ENCODE peak calls at places on chromosome 22, in four cellular contexts. M, Z, B and A are unnamed samples.
A peak's percentile ranks its signal among the peaks of the same experiment; 100 is the strongest.

GRCh38 chr22:48734961-48735360 is 1092.7 kb downstream of the BRD1 start:
- DNase-seq in M (no peak), Z (no peak), B (peak; percentile 2), A (no peak)

GRCh38 chr22:24894998-24895397 is 51.5 kb downstream of the LHFPL7 start:
- DNase-seq in Z (peak; percentile 65), B (peak; percentile 89), M (peak; percentile 92), A (peak; percentile 84)

GRCh38 chr22:32823024-32823730 is 21.7 kb downstream of the TIMP3 start:
- DNase-seq in M (peak; percentile 55), B (no peak), Z (peak; percentile 48), A (no peak)

GRCh38 chr22:40932396-40932795 is 18.8 kb upstream of the RBX1 start:
- DNase-seq in M (no peak), Z (no peak), B (no peak), A (no peak)

GRCh38 chr22:44591146-44591790 is 93.2 kb upstream of the RTL6 start:
- DNase-seq in B (no peak), Z (no peak), M (no peak), A (no peak)

GRCh38 chr22:43749473-43749872 is 62.6 kb downstream of the EFCAB6 start:
- DNase-seq in B (no peak), Z (no peak), M (no peak), A (no peak)

GRCh38 chr22:19019679-19020032 is 83.6 kb upstream of the PRODH start:
- DNase-seq in M (no peak), Z (no peak), B (no peak), A (no peak)

GRCh38 chr22:46087816-46088277 is 62.5 kb upstream of the PPARA start:
- DNase-seq in Z (peak; percentile 94), B (peak; percentile 94), M (peak; percentile 43), A (peak; percentile 93)

GRCh38 chr22:47030143-47030641 is 267.7 kb downstream of the TBC1D22A start:
- DNase-seq in M (no peak), B (no peak), Z (peak; percentile 24), A (no peak)

GRCh38 chr22:38940985-38941384 is 16.4 kb upstream of the APOBEC3A start:
- DNase-seq in B (no peak), M (no peak), Z (peak; percentile 21), A (no peak)

GRCh38 chr22:38942702-38943101 is 14.7 kb upstream of the APOBEC3A start:
- DNase-seq in Z (no peak), M (no peak), B (no peak), A (no peak)

GRCh38 chr22:38943181-38943580 is 14.2 kb upstream of the APOBEC3A start:
- DNase-seq in B (no peak), M (no peak), Z (no peak), A (no peak)

GRCh38 chr22:38943882-38944281 is 13.5 kb upstream of the APOBEC3A start:
- DNase-seq in Z (no peak), M (no peak), B (no peak), A (no peak)

DNA sequence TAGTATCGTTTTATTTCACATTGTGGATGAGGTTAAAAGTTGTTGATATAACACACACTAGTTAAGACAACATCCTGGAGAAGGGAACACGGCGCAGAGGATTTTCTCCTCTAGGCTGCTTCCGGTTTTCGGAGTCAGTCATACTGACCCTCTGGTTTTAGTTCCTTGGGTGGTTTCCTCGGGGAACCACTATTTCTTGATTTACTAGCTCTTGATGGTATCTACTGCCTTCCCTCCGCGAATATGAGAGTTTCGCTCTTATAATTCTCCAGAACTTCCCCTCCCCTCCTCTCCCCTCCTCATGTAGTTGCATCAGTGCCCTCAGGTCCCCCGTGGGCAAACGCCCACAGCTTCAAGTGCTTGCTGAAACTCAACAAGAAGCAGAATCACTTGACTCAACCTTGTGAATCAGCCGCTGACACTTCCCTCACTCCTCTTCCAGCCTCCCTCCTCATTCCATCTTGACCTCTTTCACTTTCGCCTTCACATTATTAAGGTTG is 15.9 kb upstream of the APOBEC3A start:
- DNase-seq in M (no peak), Z (peak; percentile 11), B (no peak), A (no peak)
- H3K4me1 ChIP-seq in M (no peaks in the 10 kb centered on the region), Z (no peaks in the 10 kb centered on the region), B (no peaks in the 10 kb centered on the region), A (no peaks in the 10 kb centered on the region)

GRCh38 chr22:42700355-42700754 is 20.3 kb downstream of the A4GALT start:
- DNase-seq in Z (no peak), M (no peak), B (no peak), A (no peak)

GRCh38 chr22:42699281-42699681 is 21.4 kb downstream of the A4GALT start:
- DNase-seq in M (no peak), Z (no peak), B (peak; percentile 74), A (no peak)

GRCh38 chr22:42701694-42702093 is 19.0 kb downstream of the A4GALT start:
- DNase-seq in Z (no peak), B (peak; percentile 40), M (no peak), A (no peak)

GRCh38 chr22:42699953-42700352 is 20.7 kb downstream of the A4GALT start:
- DNase-seq in Z (no peak), M (no peak), B (peak; percentile 19), A (no peak)

GRCh38 chr22:42700901-42701300 is 19.8 kb downstream of the A4GALT start:
- DNase-seq in Z (no peak), B (peak; percentile 40), M (no peak), A (no peak)
- H3K4me1 ChIP-seq in Z (peaks cover 8% of the 10 kb centered on the region), B (peaks cover 81% of the 10 kb centered on the region), M (peaks cover 13% of the 10 kb centered on the region), A (peaks cover 40% of the 10 kb centered on the region)

GRCh38 chr22:49960159-49960966 is at the start of gene PIM3:
- DNase-seq in M (peak; percentile 96), Z (peak; percentile 95), B (peak; percentile 97), A (peak; percentile 95)
- H3K4me1 ChIP-seq in M (peaks cover 47% of the 10 kb centered on the region), Z (peaks cover 14% of the 10 kb centered on the region), B (peaks cover 44% of the 10 kb centered on the region), A (peaks cover 61% of the 10 kb centered on the region)

DNA sequence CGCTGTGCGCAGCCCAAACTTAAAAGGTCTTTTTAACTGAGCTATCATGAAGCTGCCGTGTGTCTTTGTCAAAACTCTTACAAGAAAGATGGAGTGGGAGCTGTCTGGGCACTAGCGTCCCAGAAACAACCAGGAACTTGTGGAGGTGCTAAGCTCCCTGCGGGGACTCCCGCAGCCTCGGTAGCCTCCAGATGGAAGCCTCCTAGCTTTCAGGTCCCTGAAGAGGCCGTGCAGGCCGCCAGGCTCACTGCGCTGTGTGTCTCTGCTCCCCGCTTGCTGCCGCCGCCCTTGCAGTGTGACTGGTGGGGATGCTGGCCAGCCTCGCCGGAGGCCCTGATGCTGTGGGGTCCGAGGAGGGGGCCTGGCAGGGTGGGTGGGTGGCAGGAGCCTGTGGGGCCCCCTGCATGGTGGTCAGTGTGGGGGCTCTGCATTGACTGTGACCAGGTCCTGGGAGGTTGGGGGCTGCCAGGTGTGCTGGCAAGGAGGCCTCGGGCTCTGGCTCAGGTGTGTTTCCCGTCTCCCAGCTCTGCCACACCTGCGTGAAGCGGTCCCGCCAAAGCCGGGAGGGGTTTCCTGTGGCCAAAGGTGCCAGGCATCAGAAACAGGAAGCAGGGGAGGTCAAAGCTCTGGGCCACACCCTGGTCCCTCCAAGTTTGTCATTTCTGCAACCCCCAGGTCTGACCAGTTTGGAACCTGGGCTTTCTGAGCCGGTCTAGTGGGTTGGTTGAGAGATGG is 1.2 kb downstream of the TRABD start:
- DNase-seq in M (no peak), Z (no peak), B (peak; percentile 29), A (peak; percentile 23)
- H3K4me1 ChIP-seq in M (peaks cover 72% of the 10 kb centered on the region), Z (peaks cover 17% of the 10 kb centered on the region), B (peaks cover 60% of the 10 kb centered on the region), A (peaks cover 64% of the 10 kb centered on the region)

DNA sequence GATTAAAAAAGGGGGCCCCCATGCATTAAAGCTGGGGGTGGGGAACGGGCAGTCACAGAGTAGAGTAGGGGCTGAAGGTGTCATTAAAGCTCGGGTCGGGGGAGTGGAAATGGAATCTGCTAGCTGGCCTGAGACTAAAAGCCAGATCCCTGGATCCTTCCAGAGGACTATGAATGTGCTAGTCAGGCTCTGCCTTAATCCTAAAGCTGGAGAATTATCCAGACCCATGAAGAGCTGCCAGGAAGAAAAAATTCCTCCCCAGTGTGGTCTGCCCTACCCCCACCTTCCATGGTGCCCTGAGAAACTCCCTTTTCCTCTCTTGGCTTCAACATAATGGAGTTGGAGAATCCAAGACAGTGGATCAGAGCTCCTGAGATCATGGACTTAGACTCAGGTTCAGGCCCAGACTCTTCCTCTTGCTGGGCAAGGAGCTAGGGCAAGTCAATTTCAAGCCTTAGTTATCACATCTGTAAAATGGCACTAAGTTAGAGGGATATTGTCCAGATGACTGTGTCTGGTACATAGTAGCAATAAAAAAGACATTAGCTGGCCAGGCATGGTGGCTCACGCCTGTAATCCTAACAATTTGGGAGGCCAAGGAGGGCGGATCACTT is 24.0 kb upstream of the SMTN start:
- DNase-seq in M (no peak), B (no peak), Z (no peak), A (no peak)
- H3K4me1 ChIP-seq in M (peaks cover 12% of the 10 kb centered on the region), B (peaks cover 16% of the 10 kb centered on the region), Z (peaks cover 8% of the 10 kb centered on the region), A (peaks cover 34% of the 10 kb centered on the region)

GRCh38 chr22:17334054-17334453 is 35.2 kb upstream of the CECR2 start:
- DNase-seq in B (no peak), M (no peak), Z (no peak), A (no peak)
- H3K4me1 ChIP-seq in B (peaks cover 4% of the 10 kb centered on the region), M (no peaks in the 10 kb centered on the region), Z (no peaks in the 10 kb centered on the region), A (peaks cover 5% of the 10 kb centered on the region)

GRCh38 chr22:29623553-29624169 is 20.2 kb downstream of the NF2 start:
- DNase-seq in M (no peak), Z (peak; percentile 35), B (no peak), A (no peak)
- H3K4me1 ChIP-seq in M (peaks cover 40% of the 10 kb centered on the region), Z (peaks cover 43% of the 10 kb centered on the region), B (peaks cover 31% of the 10 kb centered on the region), A (peaks cover 49% of the 10 kb centered on the region)

DNA sequence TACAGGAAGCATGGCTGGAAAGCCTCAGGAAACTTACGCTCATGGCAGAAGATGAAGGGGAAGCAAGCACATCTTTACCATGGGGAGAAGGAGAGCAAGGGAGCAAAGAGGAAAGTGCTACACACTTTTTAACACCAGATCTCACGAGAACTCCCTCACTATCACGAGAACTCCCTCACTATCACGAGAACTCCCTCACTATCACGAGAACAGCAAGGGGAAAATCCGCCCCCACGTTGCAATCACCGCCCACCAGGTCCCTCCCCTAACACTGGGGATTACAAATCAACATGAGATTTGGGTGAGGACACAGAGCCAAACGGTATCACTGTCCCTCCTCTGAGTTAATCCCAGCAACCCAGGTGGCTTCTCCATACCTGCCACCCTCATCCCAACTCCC is 84.5 kb downstream of the MN1 start:
- DNase-seq in Z (no peak), M (no peak), B (no peak), A (no peak)
- H3K4me1 ChIP-seq in Z (peaks cover 4% of the 10 kb centered on the region), M (peaks cover 26% of the 10 kb centered on the region), B (peaks cover 17% of the 10 kb centered on the region), A (peaks cover 15% of the 10 kb centered on the region)